ENCODE peak calls at places on chromosomes 1 and 21, in five cellular contexts. X is PC-3, S is A549, K is K562, C is H9. E is an unnamed sample.

GRCh38 chr1:23906731-23907130 is 6.4 kb downstream of the CNR2 start:
- DNase-seq in S (no peak), C (no peak), X (no peak), K (no peak), E (no peak)

GRCh38 chr1:68975534-68975933 is 478.7 kb upstream of the DEPDC1 start:
- DNase-seq in X (peak), K (no peak), C (peak), S (no peak), E (peak)

GRCh38 chr1:23528245-23528978 is 2.6 kb downstream of the E2F2 start:
- DNase-seq in K (peak), S (peak), X (peak), C (no peak), E (peak)

GRCh38 chr1:146012703-146013565 is 8.6 kb downstream of the HJV start:
- DNase-seq in S (peak), X (peak), K (peak), C (no peak), E (peak)

GRCh38 chr21:41600961-41601572 is 93.1 kb upstream of the TMPRSS2 start:
- DNase-seq in K (no peak), S (no peak), C (peak), X (no peak), E (no peak)

GRCh38 chr1:213761845-213762407 is 225.8 kb upstream of the PROX1 start:
- DNase-seq in S (no peak), K (no peak), X (peak), C (peak), E (no peak)

GRCh38 chr1:53693361-53693760 is 45.6 kb downstream of the GLIS1 start:
- DNase-seq in X (no peak), C (no peak), K (no peak), S (no peak), E (no peak)

GRCh38 chr21:39022901-39023693 is 160.2 kb downstream of the PSMG1 start:
- DNase-seq in K (peak), S (no peak), C (no peak), X (no peak), E (peak)

GRCh38 chr1:97654866-97655265 is 266.0 kb downstream of the DPYD start:
- DNase-seq in K (no peak), C (no peak), X (no peak), S (no peak), E (no peak)

GRCh38 chr21:29181799-29182470 is 51.5 kb downstream of the MAP3K7CL start:
- DNase-seq in K (peak), S (peak), C (no peak), X (peak), E (no peak)

GRCh38 chr21:40516336-40516735 is 330.6 kb downstream of the DSCAM start:
- DNase-seq in S (no peak), K (no peak), X (no peak), C (no peak), E (no peak)

GRCh38 chr1:100130552-100131077 is 2.1 kb downstream of the SASS6 start:
- DNase-seq in C (no peak), S (no peak), K (peak), X (peak), E (no peak)

GRCh38 chr1:172928412-172928811 is 122.3 kb downstream of the TNFSF18 start:
- DNase-seq in X (peak), C (no peak), K (no peak), S (no peak), E (no peak)

GRCh38 chr1:100535264-100535663 is 2.7 kb upstream of the GPR88 start:
- DNase-seq in S (no peak), K (no peak), C (no peak), X (no peak), E (no peak)

GRCh38 chr1:246565751-246566127 is 322 bp downstream of the TFB2M start:
- DNase-seq in X (peak), C (no peak), K (no peak), S (no peak), E (no peak)
- H3K4me2 ChIP-seq in X (peak), C (peak), K (peak), S (peak), E (peak)

DNA sequence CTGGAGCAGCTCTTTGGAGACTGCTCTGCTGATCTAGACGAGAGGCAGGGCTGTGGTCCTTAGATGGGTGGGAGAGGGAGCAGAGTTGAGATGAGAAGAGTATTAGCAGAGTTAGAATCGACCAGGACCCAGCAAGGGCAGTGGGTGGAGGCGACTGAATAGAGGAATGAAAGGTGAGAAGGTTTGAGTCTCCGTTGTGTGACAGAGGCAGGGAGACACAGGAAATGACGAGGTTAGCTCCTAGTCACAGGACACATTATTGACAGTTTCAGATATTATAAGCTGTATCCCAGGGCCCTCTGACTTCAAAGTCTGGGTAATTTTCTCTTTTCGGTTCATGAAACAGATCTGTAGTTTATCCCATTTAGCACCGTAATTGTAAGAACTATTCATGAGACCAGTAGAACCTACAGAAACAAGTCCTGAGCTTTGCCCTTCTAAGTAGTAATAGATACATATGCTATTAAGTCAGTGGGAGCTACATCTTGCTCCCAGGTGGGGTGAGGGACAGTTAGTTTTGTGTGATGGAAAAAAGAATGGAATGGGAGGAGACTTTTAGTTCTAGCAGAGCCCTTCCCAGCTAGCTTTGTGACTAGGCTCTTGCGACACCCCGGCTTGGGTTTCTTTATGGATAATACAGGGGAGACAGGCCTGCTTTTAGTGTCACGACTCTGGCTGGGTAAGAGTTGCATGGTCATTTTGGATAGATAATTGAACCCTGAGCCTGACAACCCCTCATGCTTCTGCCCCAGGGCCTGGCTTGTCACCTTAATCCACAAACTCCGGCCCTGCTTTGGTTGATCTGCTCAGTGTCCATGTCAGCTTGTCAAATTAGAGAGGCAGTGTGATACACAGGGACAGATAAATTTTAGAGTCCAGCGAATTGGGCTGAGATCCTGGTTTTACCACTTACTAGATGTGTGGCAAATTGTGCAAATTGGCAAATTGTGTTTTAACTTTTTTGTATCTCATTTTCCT is 70.2 kb downstream of the UCK2 start:
- DNase-seq in K (no peak), X (no peak), S (no peak), C (peak), E (no peak)
- H3K4me2 ChIP-seq in K (no peak), X (no peak), S (no peak), C (no peak), E (no peak)

GRCh38 chr1:211925016-211925415 is 94.5 kb upstream of the LPGAT1 start:
- DNase-seq in S (peak), X (peak), K (peak), C (peak), E (peak)

GRCh38 chr1:211932581-211933010 is 102.0 kb upstream of the LPGAT1 start:
- DNase-seq in S (no peak), X (no peak), C (no peak), K (peak), E (no peak)

GRCh38 chr1:211928222-211928856 is 97.8 kb upstream of the LPGAT1 start:
- DNase-seq in K (peak), S (peak), X (peak), C (no peak), E (peak)

GRCh38 chr1:211924256-211924655 is 93.7 kb upstream of the LPGAT1 start:
- DNase-seq in S (no peak), C (no peak), X (no peak), K (no peak), E (no peak)

GRCh38 chr1:211928993-211929637 is 98.6 kb upstream of the LPGAT1 start:
- DNase-seq in S (peak), C (no peak), X (peak), K (peak), E (peak)
- H3K4me2 ChIP-seq in S (peak), C (no peak), X (peak), K (peak), E (peak)

DNA sequence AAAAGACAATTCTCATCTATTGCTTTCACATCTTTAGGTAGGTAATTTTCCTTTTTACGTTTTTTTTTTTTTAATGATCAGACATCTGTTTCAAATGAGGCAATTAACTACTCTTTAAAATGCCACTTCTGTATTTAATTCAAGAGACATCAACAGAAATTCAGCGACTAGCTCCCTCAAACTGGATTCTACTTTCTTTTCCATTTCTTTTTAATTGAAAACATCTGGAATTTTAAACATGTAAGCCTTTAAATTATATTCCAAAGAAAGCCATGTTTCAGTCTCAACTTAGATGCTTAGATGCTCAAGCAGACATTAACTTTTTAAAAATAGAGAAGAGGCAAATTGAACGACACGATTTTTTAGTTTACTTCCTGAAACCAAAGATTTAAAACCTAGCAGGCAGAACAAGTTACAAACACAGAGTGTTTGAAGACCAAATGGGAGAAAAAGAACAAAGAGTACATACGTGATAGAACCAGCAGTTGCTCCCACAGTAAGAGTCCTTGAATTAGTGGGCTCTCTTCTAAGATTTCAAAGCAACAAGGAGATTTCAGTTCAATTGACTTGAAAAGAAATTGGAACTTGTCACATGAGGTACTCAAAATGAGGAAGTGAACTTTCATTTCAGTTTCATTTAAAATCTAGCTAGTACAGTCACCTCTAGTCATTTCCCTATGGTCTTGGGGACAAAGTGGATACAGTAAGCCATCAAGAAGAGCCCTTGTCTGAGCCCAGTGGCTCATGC is at the start of gene CTSS:
- DNase-seq in X (peak), C (no peak), S (peak), K (peak), E (no peak)
- H3K4me2 ChIP-seq in X (peak), C (no peak), S (peak), K (peak), E (peak)

DNA sequence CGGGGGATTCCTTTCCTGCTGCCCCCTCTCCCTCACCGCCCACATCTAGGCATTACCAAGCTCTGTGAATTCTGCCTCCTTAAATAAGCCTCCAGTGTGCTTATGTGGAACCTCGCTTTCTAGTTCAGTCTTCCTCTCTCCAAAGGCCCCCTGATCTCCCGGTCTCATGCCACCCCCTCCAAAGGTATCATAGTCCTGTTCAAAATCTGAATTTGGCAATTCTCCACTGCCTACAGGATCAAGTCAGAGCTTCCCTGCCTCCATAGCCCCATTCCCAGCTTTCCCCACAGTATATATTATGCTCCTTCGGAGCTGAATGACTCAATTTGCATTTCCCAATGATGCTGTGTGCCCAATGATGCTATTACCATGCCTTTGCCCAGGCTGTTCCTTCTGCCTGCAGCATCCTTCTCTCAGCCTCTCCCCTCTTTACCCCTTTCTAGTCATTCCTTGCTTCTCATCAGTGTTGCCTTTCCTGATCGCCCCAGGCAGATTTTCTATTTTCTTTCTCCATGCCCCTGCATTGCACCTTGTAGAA is 1.7 kb downstream of the AZIN2 start:
- DNase-seq in X (no peak), S (no peak), K (no peak), C (no peak), E (no peak)
- H3K4me2 ChIP-seq in X (no peak), S (no peak), K (no peak), C (no peak), E (no peak)

GRCh38 chr1:39213511-39214002 is 9.1 kb downstream of the MACF1 start:
- DNase-seq in K (no peak), C (no peak), S (no peak), X (no peak), E (peak)
- H3K4me2 ChIP-seq in K (peak), C (no peak), S (peak), X (no peak), E (peak)

DNA sequence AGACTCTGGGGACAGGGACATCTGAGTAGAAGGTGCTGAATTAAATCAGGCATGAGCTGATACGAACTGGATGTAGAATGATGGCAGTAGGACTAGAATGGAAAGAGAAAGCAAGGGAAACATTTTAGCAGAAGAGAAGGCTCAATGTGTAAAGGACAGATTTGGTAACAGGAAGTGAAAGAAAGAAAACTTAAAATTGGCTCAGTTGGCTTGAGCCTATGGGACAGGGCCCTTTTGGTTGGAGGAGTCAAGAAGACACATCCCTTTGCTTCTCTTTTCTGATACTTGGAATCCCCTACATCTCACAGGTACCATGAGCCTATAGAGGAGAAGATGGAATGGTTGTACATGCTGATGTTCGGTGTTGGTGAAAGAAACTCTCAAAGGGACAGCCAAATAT is 300.6 kb upstream of the PLXNA2 start:
- DNase-seq in K (no peak), X (no peak), C (no peak), S (no peak), E (no peak)
- H3K4me2 ChIP-seq in K (no peak), X (no peak), C (no peak), S (no peak), E (no peak)

GRCh38 chr1:226974544-226975258 is 34.6 kb downstream of the COQ8A start:
- DNase-seq in S (no peak), K (no peak), C (peak), X (no peak), E (no peak)
- H3K4me2 ChIP-seq in S (no peak), K (no peak), C (no peak), X (no peak), E (no peak)

GRCh38 chr21:46228345-46229051 is at the start of gene LSS:
- DNase-seq in C (peak), K (peak), S (peak), X (peak), E (peak)

GRCh38 chr21:46227811-46228344 is 696 bp downstream of the LSS start:
- DNase-seq in S (no peak), C (no peak), X (no peak), K (peak), E (no peak)

GRCh38 chr21:46229133-46229922 is 754 bp upstream of the LSS start:
- DNase-seq in X (peak), K (peak), C (no peak), S (no peak), E (no peak)

GRCh38 chr21:46226920-46227599 is 1.5 kb downstream of the LSS start:
- DNase-seq in K (peak), X (no peak), S (no peak), C (no peak), E (no peak)

DNA sequence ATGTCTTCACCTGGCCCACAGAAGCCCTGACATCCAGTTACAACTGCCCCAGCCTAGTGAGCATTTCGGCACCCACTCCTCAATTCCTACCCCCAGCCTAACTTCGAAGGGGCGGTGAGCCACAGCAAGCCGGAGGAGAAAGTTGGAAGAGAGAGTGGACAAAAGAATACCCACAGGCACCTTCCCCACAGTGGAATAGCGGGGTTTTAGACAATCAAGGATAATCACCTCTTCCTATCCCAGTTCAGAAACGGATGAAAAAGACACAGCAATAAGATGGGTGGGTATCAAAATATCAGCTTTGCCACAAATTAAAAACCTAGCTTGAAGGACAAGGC is 1.3 kb upstream of the LSS start:
- DNase-seq in X (no peak), C (no peak), S (no peak), K (no peak), E (no peak)
- H3K4me2 ChIP-seq in X (peak), C (peak), S (peak), K (peak), E (peak)